ENCODE peak calls at places on chromosomes 7 and 10, in four cellular contexts. W, A, E and H are unnamed samples.

GRCh38 chr7:89887489-89887888 is 266.8 kb upstream of the STEAP1 start:
- DNase-seq in E (no peak), A (no peak), W (no peak), H (no peak)

GRCh38 chr7:139776486-139777303 is 1.1 kb downstream of the HIPK2 start:
- DNase-seq in E (peak), A (no peak), W (no peak), H (no peak)

GRCh38 chr10:12839941-12840611 is 161.4 kb downstream of the CCDC3 start:
- DNase-seq in W (no peak), E (no peak), A (no peak), H (no peak)

GRCh38 chr10:33136781-33137180 is 178.8 kb upstream of the ITGB1 start:
- DNase-seq in A (no peak), E (no peak), W (peak), H (no peak)

GRCh38 chr7:67455508-67455907 is 458.9 kb downstream of the TYW1 start:
- DNase-seq in E (no peak), A (no peak), W (no peak), H (no peak)

GRCh38 chr7:81525901-81526300 is 243.9 kb downstream of the HGF start:
- DNase-seq in E (no peak), A (no peak), W (no peak), H (no peak)

GRCh38 chr7:105838273-105839141 is 37.9 kb downstream of the ATXN7L1 start:
- DNase-seq in A (no peak), W (no peak), E (no peak), H (peak)

GRCh38 chr7:45116048-45116447 is 4.6 kb upstream of the TBRG4 start:
- DNase-seq in E (no peak), A (no peak), W (no peak), H (no peak)

GRCh38 chr7:69620650-69621049 is 22.4 kb downstream of the AUTS2 start:
- DNase-seq in W (no peak), A (no peak), E (no peak), H (no peak)

GRCh38 chr7:2108501-2109250 is 124.1 kb downstream of the MAD1L1 start:
- DNase-seq in W (no peak), E (no peak), A (no peak), H (no peak)

GRCh38 chr7:138092486-138093028 is 16.3 kb downstream of the AKR1D1 start:
- DNase-seq in W (no peak), A (no peak), E (no peak), H (no peak)

GRCh38 chr10:78806805-78807221 is 262.0 kb upstream of the ZMIZ1 start:
- DNase-seq in W (no peak), E (no peak), A (no peak), H (no peak)

GRCh38 chr7:1969459-1970284 is 263.1 kb downstream of the MAD1L1 start:
- DNase-seq in A (no peak), W (no peak), E (no peak), H (no peak)

GRCh38 chr10:112362833-112363232 is 11.1 kb upstream of the ACSL5 start:
- DNase-seq in E (no peak), A (no peak), W (no peak), H (peak)

GRCh38 chr7:100127866-100128601 is 1.3 kb downstream of the MBLAC1 start:
- DNase-seq in E (peak), W (no peak), A (no peak), H (no peak)

GRCh38 chr10:118112496-118113125 is 65.9 kb upstream of the RAB11FIP2 start:
- DNase-seq in A (no peak), E (no peak), W (no peak), H (no peak)

GRCh38 chr10:99870051-99870730 is 87.8 kb downstream of the ABCC2 start:
- DNase-seq in A (peak), W (no peak), E (peak), H (no peak)

GRCh38 chr7:150407588-150408392 is 28.7 kb downstream of the ZNF775 start:
- DNase-seq in W (no peak), A (no peak), E (no peak), H (no peak)

GRCh38 chr7:150357277-150357676 is 11.3 kb upstream of the REPIN1 start:
- DNase-seq in W (no peak), E (peak), A (peak), H (no peak)

GRCh38 chr10:92972066-92972870 is 88.3 kb upstream of the CYP26C1 start:
- DNase-seq in W (peak), E (no peak), A (no peak), H (no peak)

GRCh38 chr7:28296571-28297483 is 115.5 kb upstream of the CREB5 start:
- DNase-seq in A (peak), E (peak), W (peak), H (peak)

GRCh38 chr10:71548494-71548846 is 151.8 kb downstream of the CDH23 start:
- DNase-seq in A (no peak), W (no peak), E (peak), H (no peak)

GRCh38 chr10:114859227-114859626 is 37.6 kb downstream of the FHIP2A start:
- DNase-seq in E (no peak), W (no peak), A (no peak), H (no peak)

GRCh38 chr7:130350945-130351663 is 6.5 kb downstream of the CPA5 start:
- DNase-seq in A (no peak), E (peak), W (no peak), H (no peak)

GRCh38 chr7:47357863-47358262 is 224.0 kb downstream of the TNS3 start:
- DNase-seq in A (no peak), W (no peak), E (peak), H (no peak)

GRCh38 chr10:97577701-97578100 is 5.1 kb downstream of the ANKRD2 start:
- DNase-seq in A (no peak), E (no peak), W (no peak), H (no peak)

GRCh38 chr10:69064762-69065328 is 23.1 kb upstream of the SRGN start:
- DNase-seq in A (no peak), E (no peak), W (no peak), H (no peak)

GRCh38 chr10:23630880-23631279 is 192.0 kb downstream of the OTUD1 start:
- DNase-seq in W (no peak), A (no peak), E (no peak), H (no peak)

GRCh38 chr7:143485500-143485899 is 7.8 kb downstream of the TAS2R41 start:
- DNase-seq in W (no peak), A (no peak), E (no peak), H (no peak)

GRCh38 chr7:31251441-31251840 is 89.1 kb downstream of the NEUROD6 start:
- DNase-seq in W (no peak), A (no peak), E (no peak), H (no peak)

GRCh38 chr7:29976673-29977072 is 12.9 kb downstream of the SCRN1 start:
- DNase-seq in E (no peak), A (no peak), W (no peak), H (no peak)